ENCODE peak calls at places on chromosome 19, in six cellular contexts. J is GM13976, C is bronchial epithelial cell, P is nephron progenitor cell, K is HFFc6, F is mucosa of descending colon. A is an unnamed sample.
A peak's percentile ranks its signal among the peaks of the same experiment; 100 is the strongest.

GRCh38 chr19:34661357-34661756 is 15.6 kb downstream of the SCGB2B2 start:
- DNase-seq in P (no peak), K (no peak), F (no peak), C (no peak), J (no peak), A (no peak)

GRCh38 chr19:35963514-35963913 is 27.3 kb downstream of the LRFN3 start:
- DNase-seq in K (peak; percentile 22), C (peak; percentile 40), P (peak; percentile 87), F (no peak), J (no peak), A (no peak)

GRCh38 chr19:1089891-1090290 is 5.3 kb downstream of the POLR2E start:
- DNase-seq in K (no peak), J (no peak), P (no peak), F (no peak), C (no peak), A (no peak)

GRCh38 chr19:7665076-7665475 is 3.8 kb upstream of the RETN start:
- DNase-seq in K (peak; percentile 11), C (no peak), F (no peak), J (no peak), P (no peak), A (no peak)

GRCh38 chr19:10510301-10510802 is 6.9 kb downstream of the S1PR5 start:
- DNase-seq in C (peak; percentile 84), F (peak; percentile 47), P (peak; percentile 81), K (no peak), J (peak; percentile 85), A (peak; percentile 82)

GRCh38 chr19:55400281-55401087 is 7.1 kb downstream of the UBE2S start:
- DNase-seq in J (no peak), F (no peak), C (peak; percentile 56), P (no peak), K (no peak), A (peak; percentile 22)

GRCh38 chr19:17950310-17951150 is 16.4 kb upstream of the KCNN1 start:
- DNase-seq in F (no peak), K (no peak), C (no peak), J (no peak), P (peak; percentile 72), A (peak; percentile 65)

GRCh38 chr19:862529-863304 is 3.3 kb downstream of the CFD start:
- DNase-seq in C (peak; percentile 62), F (peak; percentile 85), J (peak; percentile 83), K (peak; percentile 9), P (peak; percentile 79), A (peak; percentile 91)

GRCh38 chr19:18774782-18775444 is 16.2 kb downstream of the COMP start:
- DNase-seq in C (no peak), F (no peak), P (no peak), J (no peak), K (no peak), A (no peak)

GRCh38 chr19:11375143-11375948 is 880 bp downstream of the SWSAP1 start:
- DNase-seq in F (peak; percentile 75), J (peak; percentile 77), K (no peak), C (no peak), P (peak; percentile 40), A (no peak)

GRCh38 chr19:12943437-12944044 is 2.1 kb upstream of the RAD23A start:
- DNase-seq in C (no peak), J (no peak), K (no peak), F (no peak), P (no peak), A (no peak)

GRCh38 chr19:7533281-7533819 is 2.2 kb upstream of the PNPLA6 start:
- DNase-seq in F (peak; percentile 80), C (peak; percentile 28), P (no peak), J (no peak), K (peak; percentile 79), A (no peak)

GRCh38 chr19:3781603-3782002 is 4.6 kb downstream of the MATK start:
- DNase-seq in P (no peak), F (no peak), J (no peak), K (no peak), C (no peak), A (no peak)

GRCh38 chr19:17357724-17358123 is 19.4 kb downstream of the PLVAP start:
- DNase-seq in P (no peak), C (no peak), J (no peak), K (no peak), F (no peak), A (no peak)

GRCh38 chr19:7868671-7869452 is 5.3 kb downstream of the PRR36 start:
- DNase-seq in J (peak; percentile 92), P (peak; percentile 87), C (peak; percentile 52), F (peak; percentile 87), K (peak; percentile 15), A (peak; percentile 97)

GRCh38 chr19:14536926-14537692 is 7.7 kb downstream of the TECR start:
- DNase-seq in F (peak; percentile 90), P (peak; percentile 83), C (peak; percentile 89), J (peak; percentile 77), K (no peak), A (peak; percentile 51)

GRCh38 chr19:46783670-46784069 is 4.7 kb downstream of the SLC1A5 start:
- DNase-seq in F (no peak), C (no peak), K (no peak), P (no peak), J (no peak), A (no peak)

GRCh38 chr19:6161271-6161850 is 25.9 kb downstream of the ACSBG2 start:
- DNase-seq in K (no peak), F (no peak), C (peak; percentile 33), J (peak; percentile 64), P (peak; percentile 17), A (peak; percentile 50)

GRCh38 chr19:39740395-39740794 is 2.6 kb upstream of the CLC start:
- DNase-seq in F (no peak), C (no peak), K (no peak), P (no peak), J (no peak), A (no peak)

GRCh38 chr19:46861691-46862503 is 1.1 kb downstream of the ARHGAP35 start:
- DNase-seq in K (no peak), J (no peak), C (no peak), F (peak; percentile 52), P (peak; percentile 30), A (no peak)

DNA sequence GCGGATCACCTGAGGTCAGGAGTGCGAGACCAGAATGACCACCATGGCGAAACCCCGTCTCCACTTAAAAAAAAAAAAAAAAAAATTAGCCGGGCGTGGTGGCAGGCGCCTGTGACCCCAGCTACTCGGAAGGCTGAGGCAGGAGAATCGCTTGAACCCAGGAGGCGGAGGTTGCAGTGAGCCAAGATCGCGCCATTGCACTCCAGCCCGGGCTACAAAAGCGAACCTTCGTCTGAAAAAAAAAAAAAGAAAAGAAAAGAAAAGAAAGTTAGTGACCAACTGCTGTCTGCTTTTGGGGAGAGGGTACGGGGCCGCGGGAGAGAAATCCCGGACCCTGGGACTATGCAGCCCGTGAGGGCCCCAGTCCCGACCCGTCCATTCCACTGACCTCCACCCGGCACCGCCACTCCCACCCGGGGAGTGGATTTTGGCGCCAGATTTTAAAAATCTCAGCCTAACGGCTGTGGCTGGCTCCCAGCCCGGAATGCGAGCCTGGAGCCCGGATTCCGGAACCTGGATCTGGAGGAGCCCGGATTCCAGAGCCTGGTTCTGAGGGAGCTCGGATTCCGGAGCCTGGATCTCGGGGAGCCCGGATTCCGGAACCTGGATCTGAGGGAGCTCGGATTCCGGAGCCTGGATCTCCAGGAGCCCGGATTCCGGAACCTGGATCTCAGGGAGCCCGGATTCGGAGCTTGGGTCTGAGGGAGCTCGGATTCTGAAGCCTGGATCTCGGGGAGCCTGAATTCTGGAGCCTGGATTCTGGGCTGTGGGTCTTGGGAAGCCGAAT is 6.1 kb upstream of the LMNB2 start:
- DNase-seq in P (peak; percentile 79), F (peak; percentile 88), K (peak; percentile 98), J (no peak), C (peak; percentile 37), A (no peak)
- TF ChIP-seq CTCF in P (no peak), F (no peak), K (no peak), J (no peak), C (no peak), A (no peak)

GRCh38 chr19:33376423-33376822 is 2.9 kb downstream of the CEBPG start:
- DNase-seq in C (peak; percentile 90), F (peak; percentile 90), K (peak; percentile 76), J (no peak), P (no peak), A (no peak)

GRCh38 chr19:33375156-33375744 is 1.7 kb downstream of the CEBPG start:
- DNase-seq in P (no peak), C (peak; percentile 11), K (no peak), J (no peak), F (no peak), A (no peak)

GRCh38 chr19:33374406-33374703 is 846 bp downstream of the CEBPG start:
- DNase-seq in F (peak; percentile 56), P (no peak), C (peak; percentile 34), K (no peak), J (peak; percentile 26), A (peak; percentile 34)

GRCh38 chr19:33375760-33376159 is 2.3 kb downstream of the CEBPG start:
- DNase-seq in C (peak; percentile 48), P (no peak), J (no peak), K (peak; percentile 28), F (no peak), A (no peak)

GRCh38 chr19:33373701-33374405 is at the start of gene CEBPG:
- DNase-seq in F (peak; percentile 79), J (peak; percentile 80), K (peak; percentile 28), P (peak; percentile 69), C (no peak), A (peak; percentile 87)
- TF ChIP-seq CTCF in F (peak; percentile 1), J (peak; percentile 12), K (peak; percentile 32), P (no peak), C (peak; percentile 7), A (peak; percentile 14)

DNA sequence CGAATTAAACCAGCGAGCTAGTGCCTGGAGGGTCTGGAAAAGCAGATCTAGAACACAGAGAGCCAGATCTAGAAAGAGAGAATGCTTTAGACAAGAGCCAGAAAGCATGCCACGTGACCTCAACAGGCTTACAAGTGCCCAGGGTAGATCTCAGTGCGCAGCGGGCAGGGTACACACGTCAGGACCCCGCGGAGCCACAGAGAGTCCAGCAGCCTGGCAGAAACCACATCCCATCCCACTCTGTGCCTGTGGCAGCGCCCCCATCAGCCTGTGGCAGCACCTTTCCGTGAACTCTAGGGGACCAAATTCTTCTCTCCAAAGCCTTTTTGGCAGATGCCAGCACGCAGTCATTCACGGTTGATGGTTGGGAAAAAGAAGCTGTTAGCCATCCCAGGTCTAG is 5.9 kb downstream of the ARHGEF1 start:
- DNase-seq in P (no peak), C (no peak), J (no peak), F (no peak), K (no peak), A (no peak)
- TF ChIP-seq CTCF in P (no peak), C (no peak), J (no peak), F (no peak), K (peak; percentile 26), A (no peak)

DNA sequence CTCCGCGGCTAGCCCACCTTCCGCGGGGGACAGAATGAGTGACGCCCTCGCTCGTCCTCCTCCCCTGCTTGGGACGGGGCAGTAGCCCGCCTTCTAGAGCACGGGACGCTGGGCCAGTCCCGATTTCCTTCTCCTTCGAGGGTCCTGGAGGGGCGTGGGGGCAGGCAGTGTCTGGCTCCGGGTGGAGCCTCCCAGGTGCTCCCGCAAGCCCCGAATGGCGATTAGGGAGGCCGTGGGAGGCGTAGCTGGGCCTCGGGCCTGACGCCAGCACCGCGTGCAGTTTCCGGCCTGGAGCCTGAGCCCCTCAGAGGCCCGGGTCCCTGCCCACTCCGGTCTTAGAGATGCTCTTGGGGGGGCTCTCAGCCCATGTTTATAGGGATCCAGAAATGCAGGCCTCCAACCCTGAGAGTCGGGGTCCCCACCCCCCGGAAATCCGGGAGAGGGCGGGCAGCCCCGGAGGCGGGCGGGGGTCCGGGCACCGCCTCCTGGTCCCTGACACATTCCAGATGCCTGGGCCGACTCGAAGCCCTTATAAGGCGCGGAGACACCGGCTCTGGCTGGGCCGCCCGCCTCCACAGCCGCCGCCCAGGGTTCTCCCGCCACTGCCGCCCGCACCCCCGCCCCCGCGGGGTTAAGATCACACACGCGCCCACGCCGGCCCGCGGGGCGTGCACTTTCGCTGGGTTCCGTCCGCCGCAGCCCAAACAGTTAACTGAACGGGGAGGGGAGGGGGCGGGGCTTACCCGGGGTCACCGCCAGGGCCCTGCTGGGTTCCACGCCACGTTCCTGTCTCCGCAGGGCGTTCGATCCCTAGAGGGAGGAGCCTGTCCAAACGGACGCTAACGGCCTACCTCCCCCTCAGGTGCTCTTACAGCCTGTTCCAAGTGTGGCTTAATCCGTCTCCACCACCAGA is 1.5 kb downstream of the MYADM start:
- DNase-seq in C (peak; percentile 47), K (peak; percentile 88), J (peak; percentile 87), P (peak; percentile 89), F (peak; percentile 93), A (peak; percentile 91)
- TF ChIP-seq CTCF in C (peak; percentile 34), K (peak; percentile 40), J (no peak), P (no peak), F (peak; percentile 15), A (peak; percentile 2)

A was measured in GM13977.